ENCODE peak calls at places on chromosomes 4 and X, in nine cellular contexts. One of them, this sample, is unnamed.

GRCh38 chr4:55051532-55051931 is 73.9 kb downstream of the KDR start:
- DNase-seq in BJ: no peak
- DNase-seq in stimulated activated CD4-positive, alpha-beta T cell treated with anti-CD3 and anti-CD28 coated beads, TNF-alpha, amount 100 ng/mL, for 1 hour: no peak
- DNase-seq in natural killer cell treated with Interleukin-12 subunit alpha and Interleukin-12 subunit beta and Interleukin-15 and Interleukin-18, amount 100 ng/mL, for 72 hours: no peak
- DNase-seq in GM20000: no peak
- DNase-seq in mucosa of descending colon: no peak
- DNase-seq in endothelial cell: no peak
- DNase-seq in mammary epithelial cell: no peak
- DNase-seq in NCI-H345: no peak
- DNase-seq in this sample: no peak

GRCh38 chrX:118216086-118216485 is 99.5 kb upstream of the KLHL13 start:
- DNase-seq in BJ: no peak
- DNase-seq in stimulated activated CD4-positive, alpha-beta T cell treated with anti-CD3 and anti-CD28 coated beads, TNF-alpha, amount 100 ng/mL, for 1 hour: no peak
- DNase-seq in natural killer cell treated with Interleukin-12 subunit alpha and Interleukin-12 subunit beta and Interleukin-15 and Interleukin-18, amount 100 ng/mL, for 72 hours: no peak
- DNase-seq in GM20000: no peak
- DNase-seq in mucosa of descending colon: no peak
- DNase-seq in endothelial cell: no peak
- DNase-seq in mammary epithelial cell: no peak
- DNase-seq in NCI-H345: no peak
- DNase-seq in this sample: no peak

GRCh38 chrX:49053223-49054072 is 5.4 kb upstream of the CCDC120 start:
- DNase-seq in BJ: no peak
- DNase-seq in stimulated activated CD4-positive, alpha-beta T cell treated with anti-CD3 and anti-CD28 coated beads, TNF-alpha, amount 100 ng/mL, for 1 hour: peak
- DNase-seq in natural killer cell treated with Interleukin-12 subunit alpha and Interleukin-12 subunit beta and Interleukin-15 and Interleukin-18, amount 100 ng/mL, for 72 hours: peak
- DNase-seq in GM20000: peak
- DNase-seq in mucosa of descending colon: peak
- DNase-seq in endothelial cell: peak
- DNase-seq in mammary epithelial cell: no peak
- DNase-seq in NCI-H345: peak
- DNase-seq in this sample: no peak

GRCh38 chr4:7767966-7768365 is 171.7 kb downstream of the AFAP1 start:
- DNase-seq in BJ: no peak
- DNase-seq in stimulated activated CD4-positive, alpha-beta T cell treated with anti-CD3 and anti-CD28 coated beads, TNF-alpha, amount 100 ng/mL, for 1 hour: no peak
- DNase-seq in natural killer cell treated with Interleukin-12 subunit alpha and Interleukin-12 subunit beta and Interleukin-15 and Interleukin-18, amount 100 ng/mL, for 72 hours: no peak
- DNase-seq in GM20000: no peak
- DNase-seq in mucosa of descending colon: no peak
- DNase-seq in endothelial cell: no peak
- DNase-seq in mammary epithelial cell: no peak
- DNase-seq in NCI-H345: no peak
- DNase-seq in this sample: no peak

GRCh38 chr4:173835863-173836262 is 305.8 kb upstream of the HAND2 start:
- DNase-seq in BJ: no peak
- DNase-seq in stimulated activated CD4-positive, alpha-beta T cell treated with anti-CD3 and anti-CD28 coated beads, TNF-alpha, amount 100 ng/mL, for 1 hour: no peak
- DNase-seq in natural killer cell treated with Interleukin-12 subunit alpha and Interleukin-12 subunit beta and Interleukin-15 and Interleukin-18, amount 100 ng/mL, for 72 hours: no peak
- DNase-seq in GM20000: no peak
- DNase-seq in mucosa of descending colon: no peak
- DNase-seq in endothelial cell: no peak
- DNase-seq in mammary epithelial cell: peak
- DNase-seq in NCI-H345: no peak
- DNase-seq in this sample: no peak

GRCh38 chrX:22652596-22652995 is 347.2 kb upstream of the DDX53 start:
- DNase-seq in BJ: no peak
- DNase-seq in stimulated activated CD4-positive, alpha-beta T cell treated with anti-CD3 and anti-CD28 coated beads, TNF-alpha, amount 100 ng/mL, for 1 hour: no peak
- DNase-seq in natural killer cell treated with Interleukin-12 subunit alpha and Interleukin-12 subunit beta and Interleukin-15 and Interleukin-18, amount 100 ng/mL, for 72 hours: no peak
- DNase-seq in GM20000: no peak
- DNase-seq in mucosa of descending colon: no peak
- DNase-seq in endothelial cell: no peak
- DNase-seq in mammary epithelial cell: no peak
- DNase-seq in NCI-H345: no peak
- DNase-seq in this sample: no peak

GRCh38 chrX:153459976-153460375 is 10.4 kb downstream of the HAUS7 start:
- DNase-seq in BJ: no peak
- DNase-seq in stimulated activated CD4-positive, alpha-beta T cell treated with anti-CD3 and anti-CD28 coated beads, TNF-alpha, amount 100 ng/mL, for 1 hour: no peak
- DNase-seq in natural killer cell treated with Interleukin-12 subunit alpha and Interleukin-12 subunit beta and Interleukin-15 and Interleukin-18, amount 100 ng/mL, for 72 hours: peak
- DNase-seq in GM20000: no peak
- DNase-seq in mucosa of descending colon: no peak
- DNase-seq in endothelial cell: no peak
- DNase-seq in mammary epithelial cell: peak
- DNase-seq in NCI-H345: no peak
- DNase-seq in this sample: no peak

GRCh38 chr4:1873776-1874175 is 2.6 kb downstream of the NSD2 start:
- DNase-seq in BJ: no peak
- DNase-seq in stimulated activated CD4-positive, alpha-beta T cell treated with anti-CD3 and anti-CD28 coated beads, TNF-alpha, amount 100 ng/mL, for 1 hour: no peak
- DNase-seq in natural killer cell treated with Interleukin-12 subunit alpha and Interleukin-12 subunit beta and Interleukin-15 and Interleukin-18, amount 100 ng/mL, for 72 hours: no peak
- DNase-seq in GM20000: no peak
- DNase-seq in mucosa of descending colon: no peak
- DNase-seq in endothelial cell: no peak
- DNase-seq in mammary epithelial cell: no peak
- DNase-seq in NCI-H345: no peak
- DNase-seq in this sample: no peak

GRCh38 chr4:54065282-54066087 is 1.1 kb upstream of the CHIC2 start:
- DNase-seq in BJ: no peak
- DNase-seq in stimulated activated CD4-positive, alpha-beta T cell treated with anti-CD3 and anti-CD28 coated beads, TNF-alpha, amount 100 ng/mL, for 1 hour: no peak
- DNase-seq in natural killer cell treated with Interleukin-12 subunit alpha and Interleukin-12 subunit beta and Interleukin-15 and Interleukin-18, amount 100 ng/mL, for 72 hours: no peak
- DNase-seq in GM20000: no peak
- DNase-seq in mucosa of descending colon: no peak
- DNase-seq in endothelial cell: peak
- DNase-seq in mammary epithelial cell: peak
- DNase-seq in NCI-H345: no peak
- DNase-seq in this sample: no peak

GRCh38 chr4:14028862-14029261 is 401.3 kb upstream of the BOD1L1 start:
- DNase-seq in BJ: no peak
- DNase-seq in stimulated activated CD4-positive, alpha-beta T cell treated with anti-CD3 and anti-CD28 coated beads, TNF-alpha, amount 100 ng/mL, for 1 hour: no peak
- DNase-seq in natural killer cell treated with Interleukin-12 subunit alpha and Interleukin-12 subunit beta and Interleukin-15 and Interleukin-18, amount 100 ng/mL, for 72 hours: no peak
- DNase-seq in GM20000: no peak
- DNase-seq in mucosa of descending colon: no peak
- DNase-seq in endothelial cell: no peak
- DNase-seq in mammary epithelial cell: no peak
- DNase-seq in NCI-H345: no peak
- DNase-seq in this sample: no peak

GRCh38 chr4:84995386-84995785 is 28.9 kb upstream of the WDFY3 start:
- DNase-seq in BJ: no peak
- DNase-seq in stimulated activated CD4-positive, alpha-beta T cell treated with anti-CD3 and anti-CD28 coated beads, TNF-alpha, amount 100 ng/mL, for 1 hour: no peak
- DNase-seq in natural killer cell treated with Interleukin-12 subunit alpha and Interleukin-12 subunit beta and Interleukin-15 and Interleukin-18, amount 100 ng/mL, for 72 hours: no peak
- DNase-seq in GM20000: no peak
- DNase-seq in mucosa of descending colon: no peak
- DNase-seq in endothelial cell: no peak
- DNase-seq in mammary epithelial cell: no peak
- DNase-seq in NCI-H345: no peak
- DNase-seq in this sample: no peak

GRCh38 chr4:85496146-85496849 is 21.3 kb downstream of the ARHGAP24 start:
- DNase-seq in BJ: no peak
- DNase-seq in stimulated activated CD4-positive, alpha-beta T cell treated with anti-CD3 and anti-CD28 coated beads, TNF-alpha, amount 100 ng/mL, for 1 hour: no peak
- DNase-seq in natural killer cell treated with Interleukin-12 subunit alpha and Interleukin-12 subunit beta and Interleukin-15 and Interleukin-18, amount 100 ng/mL, for 72 hours: no peak
- DNase-seq in GM20000: no peak
- DNase-seq in mucosa of descending colon: no peak
- DNase-seq in endothelial cell: no peak
- DNase-seq in mammary epithelial cell: no peak
- DNase-seq in NCI-H345: no peak
- DNase-seq in this sample: no peak

GRCh38 chrX:2500681-2501151 is at the start of the genes DHRSX and ZBED1:
- DNase-seq in BJ: no peak
- DNase-seq in stimulated activated CD4-positive, alpha-beta T cell treated with anti-CD3 and anti-CD28 coated beads, TNF-alpha, amount 100 ng/mL, for 1 hour: no peak
- DNase-seq in natural killer cell treated with Interleukin-12 subunit alpha and Interleukin-12 subunit beta and Interleukin-15 and Interleukin-18, amount 100 ng/mL, for 72 hours: peak
- DNase-seq in GM20000: peak
- DNase-seq in mucosa of descending colon: peak
- DNase-seq in endothelial cell: peak
- DNase-seq in mammary epithelial cell: no peak
- DNase-seq in NCI-H345: no peak
- DNase-seq in this sample: no peak

GRCh38 chr4:128793859-128794667 is 15.4 kb upstream of the JADE1 start:
- DNase-seq in BJ: no peak
- DNase-seq in stimulated activated CD4-positive, alpha-beta T cell treated with anti-CD3 and anti-CD28 coated beads, TNF-alpha, amount 100 ng/mL, for 1 hour: no peak
- DNase-seq in natural killer cell treated with Interleukin-12 subunit alpha and Interleukin-12 subunit beta and Interleukin-15 and Interleukin-18, amount 100 ng/mL, for 72 hours: no peak
- DNase-seq in GM20000: no peak
- DNase-seq in mucosa of descending colon: no peak
- DNase-seq in endothelial cell: no peak
- DNase-seq in mammary epithelial cell: no peak
- DNase-seq in NCI-H345: no peak
- DNase-seq in this sample: no peak

This sample was measured in epithelial cell of prostate.